ENCODE peak calls at places on chromosomes 13 and 19, in five cellular contexts. One of them, this sample, is unnamed.

GRCh38 chr13:41409611-41410010 is 47.7 kb upstream of the RGCC start:
- DNase-seq in NCI-H1105 treated with DMSO at 0.1 percent for 48 hours: no peak
- DNase-seq in midbrain: no peak
- DNase-seq in GM19239: no peak
- DNase-seq in BE2C: no peak
- DNase-seq in this sample: no peak

GRCh38 chr13:101627556-101627943 is 175.1 kb downstream of the ITGBL1 start:
- DNase-seq in NCI-H1105 treated with DMSO at 0.1 percent for 48 hours: no peak
- DNase-seq in midbrain: no peak
- DNase-seq in GM19239: no peak
- DNase-seq in BE2C: no peak
- DNase-seq in this sample: no peak

GRCh38 chr13:34701919-34702318 is 240.2 kb upstream of the NBEA start:
- DNase-seq in NCI-H1105 treated with DMSO at 0.1 percent for 48 hours: no peak
- DNase-seq in midbrain: no peak
- DNase-seq in GM19239: no peak
- DNase-seq in BE2C: no peak
- DNase-seq in this sample: no peak

GRCh38 chr19:58154287-58154678 is 3.7 kb upstream of the ZNF329 start:
- DNase-seq in NCI-H1105 treated with DMSO at 0.1 percent for 48 hours: no peak
- DNase-seq in midbrain: peak; percentile 16
- DNase-seq in GM19239: no peak
- DNase-seq in BE2C: no peak
- DNase-seq in this sample: peak; percentile 17

GRCh38 chr13:35768551-35768950 is 292.1 kb upstream of the MAB21L1 start:
- DNase-seq in NCI-H1105 treated with DMSO at 0.1 percent for 48 hours: no peak
- DNase-seq in midbrain: no peak
- DNase-seq in GM19239: no peak
- DNase-seq in BE2C: no peak
- DNase-seq in this sample: no peak

GRCh38 chr13:33644607-33645543 is 173.1 kb upstream of the RFC3 start:
- DNase-seq in NCI-H1105 treated with DMSO at 0.1 percent for 48 hours: no peak
- DNase-seq in midbrain: no peak
- DNase-seq in GM19239: no peak
- DNase-seq in BE2C: no peak
- DNase-seq in this sample: no peak

GRCh38 chr13:30708541-30708940 is 26.8 kb upstream of the ALOX5AP start:
- DNase-seq in NCI-H1105 treated with DMSO at 0.1 percent for 48 hours: no peak
- DNase-seq in midbrain: no peak
- DNase-seq in GM19239: no peak
- DNase-seq in BE2C: no peak
- DNase-seq in this sample: no peak

GRCh38 chr19:18475762-18476331 is 37.9 kb upstream of the ISYNA1 start:
- DNase-seq in NCI-H1105 treated with DMSO at 0.1 percent for 48 hours: no peak
- DNase-seq in midbrain: no peak
- DNase-seq in GM19239: no peak
- DNase-seq in BE2C: no peak
- DNase-seq in this sample: no peak

GRCh38 chr13:24986826-24987225 is 109.1 kb upstream of the PABPC3 start:
- DNase-seq in NCI-H1105 treated with DMSO at 0.1 percent for 48 hours: no peak
- DNase-seq in midbrain: no peak
- DNase-seq in GM19239: no peak
- DNase-seq in BE2C: no peak
- DNase-seq in this sample: no peak

GRCh38 chr13:29852464-29853054 is 2.1 kb upstream of the UBL3 start:
- DNase-seq in NCI-H1105 treated with DMSO at 0.1 percent for 48 hours: no peak
- DNase-seq in midbrain: no peak
- DNase-seq in GM19239: no peak
- DNase-seq in BE2C: no peak
- DNase-seq in this sample: no peak

This sample was measured in GM10248.